ENCODE peak calls at places on chromosomes 2 and 18, in six cellular contexts. One of them, this sample, is unnamed.

GRCh38 chr18:12403601-12404506 is 3.9 kb upstream of the PRELID3A start:
- DNase-seq in H1: no peak
- DNase-seq in neuronal stem cell: no peak
- DNase-seq in H9: no peak
- DNase-seq in trophoblast cell: peak; percentile 84
- DNase-seq in mesenchymal stem cell: peak; percentile 89
- DNase-seq in this sample: peak; percentile 91

GRCh38 chr2:238947920-238948710 is 100.2 kb downstream of the TWIST2 start:
- DNase-seq in H1: peak; percentile 45
- DNase-seq in neuronal stem cell: no peak
- DNase-seq in H9: peak; percentile 49
- DNase-seq in trophoblast cell: no peak
- DNase-seq in mesenchymal stem cell: peak; percentile 88
- DNase-seq in this sample: peak; percentile 97

GRCh38 chr2:199329466-199329865 is 128.3 kb downstream of the SATB2 start:
- DNase-seq in H1: no peak
- DNase-seq in neuronal stem cell: no peak
- DNase-seq in H9: no peak
- DNase-seq in trophoblast cell: no peak
- DNase-seq in mesenchymal stem cell: no peak
- DNase-seq in this sample: peak; percentile 71

GRCh38 chr2:55519908-55520885 is 679 bp downstream of the CFAP36 start:
- DNase-seq in H1: no peak
- DNase-seq in neuronal stem cell: peak; percentile 15
- DNase-seq in H9: no peak
- DNase-seq in trophoblast cell: peak; percentile 36
- DNase-seq in mesenchymal stem cell: peak; percentile 24
- DNase-seq in this sample: peak; percentile 25

GRCh38 chr2:21008014-21008789 is 35.7 kb downstream of the APOB start:
- DNase-seq in H1: no peak
- DNase-seq in neuronal stem cell: no peak
- DNase-seq in H9: no peak
- DNase-seq in trophoblast cell: peak; percentile 23
- DNase-seq in mesenchymal stem cell: no peak
- DNase-seq in this sample: no peak

GRCh38 chr2:85503168-85503610 is 35.8 kb upstream of the MAT2A start:
- DNase-seq in H1: no peak
- DNase-seq in neuronal stem cell: no peak
- DNase-seq in H9: no peak
- DNase-seq in trophoblast cell: no peak
- DNase-seq in mesenchymal stem cell: no peak
- DNase-seq in this sample: no peak

GRCh38 chr2:218745559-218746469 is 35.2 kb downstream of the TTLL4 start:
- DNase-seq in H1: no peak
- DNase-seq in neuronal stem cell: no peak
- DNase-seq in H9: no peak
- DNase-seq in trophoblast cell: no peak
- DNase-seq in mesenchymal stem cell: no peak
- DNase-seq in this sample: peak; percentile 65

GRCh38 chr2:195356920-195357440 is 300.0 kb upstream of the SLC39A10 start:
- DNase-seq in H1: no peak
- DNase-seq in neuronal stem cell: no peak
- DNase-seq in H9: no peak
- DNase-seq in trophoblast cell: peak; percentile 78
- DNase-seq in mesenchymal stem cell: no peak
- DNase-seq in this sample: no peak

GRCh38 chr18:38422216-38422615 is 856.6 kb upstream of the CELF4 start:
- DNase-seq in H1: no peak
- DNase-seq in neuronal stem cell: no peak
- DNase-seq in H9: no peak
- DNase-seq in trophoblast cell: no peak
- DNase-seq in mesenchymal stem cell: no peak
- DNase-seq in this sample: no peak

GRCh38 chr2:32768387-32769174 is 140.7 kb downstream of the TTC27 start:
- DNase-seq in H1: no peak
- DNase-seq in neuronal stem cell: no peak
- DNase-seq in H9: no peak
- DNase-seq in trophoblast cell: no peak
- DNase-seq in mesenchymal stem cell: no peak
- DNase-seq in this sample: no peak

GRCh38 chr2:219541611-219542180 is 1.9 kb downstream of the CHPF start:
- DNase-seq in H1: peak; percentile 98
- DNase-seq in neuronal stem cell: peak; percentile 78
- DNase-seq in H9: peak; percentile 95
- DNase-seq in trophoblast cell: peak; percentile 96
- DNase-seq in mesenchymal stem cell: peak; percentile 74
- DNase-seq in this sample: peak; percentile 56

GRCh38 chr2:96258393-96259022 is 7.3 kb downstream of the TMEM127 start:
- DNase-seq in H1: no peak
- DNase-seq in neuronal stem cell: no peak
- DNase-seq in H9: no peak
- DNase-seq in trophoblast cell: no peak
- DNase-seq in mesenchymal stem cell: no peak
- DNase-seq in this sample: no peak

GRCh38 chr2:109057686-109058085 is 68.7 kb upstream of the EDAR start:
- DNase-seq in H1: no peak
- DNase-seq in neuronal stem cell: no peak
- DNase-seq in H9: no peak
- DNase-seq in trophoblast cell: no peak
- DNase-seq in mesenchymal stem cell: no peak
- DNase-seq in this sample: no peak

GRCh38 chr18:33577688-33578370 is at the start of gene ASXL3:
- DNase-seq in H1: peak; percentile 57
- DNase-seq in neuronal stem cell: peak; percentile 54
- DNase-seq in H9: peak; percentile 40
- DNase-seq in trophoblast cell: peak; percentile 10
- DNase-seq in mesenchymal stem cell: peak; percentile 52
- DNase-seq in this sample: no peak

GRCh38 chr2:111708478-111708877 is 175.5 kb downstream of the ANAPC1 start:
- DNase-seq in H1: no peak
- DNase-seq in neuronal stem cell: no peak
- DNase-seq in H9: no peak
- DNase-seq in trophoblast cell: peak; percentile 26
- DNase-seq in mesenchymal stem cell: no peak
- DNase-seq in this sample: no peak

GRCh38 chr2:24972315-24972958 is 682 bp upstream of the DNAJC27 start:
- DNase-seq in H1: no peak
- DNase-seq in neuronal stem cell: peak; percentile 17
- DNase-seq in H9: no peak
- DNase-seq in trophoblast cell: peak; percentile 39
- DNase-seq in mesenchymal stem cell: peak; percentile 59
- DNase-seq in this sample: no peak

GRCh38 chr18:12391487-12392136 is 14.6 kb upstream of the AFG3L2 start:
- DNase-seq in H1: no peak
- DNase-seq in neuronal stem cell: peak; percentile 36
- DNase-seq in H9: no peak
- DNase-seq in trophoblast cell: peak; percentile 80
- DNase-seq in mesenchymal stem cell: peak; percentile 76
- DNase-seq in this sample: peak; percentile 75

GRCh38 chr2:37398990-37399389 is 54.6 kb downstream of the QPCT start:
- DNase-seq in H1: no peak
- DNase-seq in neuronal stem cell: no peak
- DNase-seq in H9: no peak
- DNase-seq in trophoblast cell: no peak
- DNase-seq in mesenchymal stem cell: no peak
- DNase-seq in this sample: no peak

GRCh38 chr2:175175896-175176295 is 5.6 kb downstream of the ATP5MC3 start:
- DNase-seq in H1: no peak
- DNase-seq in neuronal stem cell: no peak
- DNase-seq in H9: no peak
- DNase-seq in trophoblast cell: no peak
- DNase-seq in mesenchymal stem cell: no peak
- DNase-seq in this sample: peak; percentile 65

GRCh38 chr2:211631503-211631902 is 907.1 kb downstream of the ERBB4 start:
- DNase-seq in H1: no peak
- DNase-seq in neuronal stem cell: no peak
- DNase-seq in H9: no peak
- DNase-seq in trophoblast cell: no peak
- DNase-seq in mesenchymal stem cell: no peak
- DNase-seq in this sample: no peak
- H3K14ac ChIP-seq in H1: no peak overlapping the region
- H3K14ac ChIP-seq in neuronal stem cell: no peak overlapping the region
- H3K14ac ChIP-seq in H9: no peak overlapping the region
- H3K14ac ChIP-seq in trophoblast cell: no peak overlapping the region
- H3K14ac ChIP-seq in mesenchymal stem cell: no peak overlapping the region
- H3K14ac ChIP-seq in this sample: no peak overlapping the region

DNA sequence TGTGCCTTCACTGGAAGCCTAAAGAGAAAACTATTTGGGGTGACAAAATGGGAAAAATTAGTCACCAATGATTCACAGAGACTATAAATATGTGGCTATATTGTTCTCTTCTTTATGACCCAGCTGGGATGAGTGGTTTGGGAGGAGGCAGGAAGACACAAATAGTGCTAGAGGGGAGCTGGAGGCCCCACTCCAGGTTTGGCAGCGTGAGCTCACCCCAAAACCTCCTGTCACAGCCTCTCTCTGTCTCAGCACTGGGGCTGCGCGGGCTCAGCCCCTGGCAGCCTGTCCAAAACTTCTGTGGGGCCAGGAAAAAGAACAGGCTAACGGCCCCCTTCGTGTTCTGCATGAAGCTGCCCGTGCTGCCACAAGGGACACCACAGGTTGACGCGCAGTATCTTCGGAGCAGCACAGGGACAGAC is 73.2 kb upstream of the LCLAT1 start:
- DNase-seq in H1: no peak
- DNase-seq in neuronal stem cell: no peak
- DNase-seq in H9: peak; percentile 39
- DNase-seq in trophoblast cell: no peak
- DNase-seq in mesenchymal stem cell: peak; percentile 79
- DNase-seq in this sample: peak; percentile 89
- H3K9ac ChIP-seq in H1: no peak overlapping the region
- H3K9ac ChIP-seq in neuronal stem cell: no peak overlapping the region
- H3K9ac ChIP-seq in H9: no peak overlapping the region
- H3K9ac ChIP-seq in trophoblast cell: no peak overlapping the region
- H3K9ac ChIP-seq in mesenchymal stem cell: peak overlapping the region; percentile 48
- H3K9ac ChIP-seq in this sample: peak overlapping the region; percentile 0

GRCh38 chr2:241315879-241316700 is at the start of gene SEPTIN2:
- DNase-seq in H1: peak; percentile 99
- DNase-seq in neuronal stem cell: no peak
- DNase-seq in H9: no peak
- DNase-seq in trophoblast cell: peak; percentile 51
- DNase-seq in mesenchymal stem cell: peak; percentile 77
- DNase-seq in this sample: peak; percentile 28
- H2BK5ac ChIP-seq in H1: peak within 1 kb of the TSS; percentile 100
- H2BK5ac ChIP-seq in neuronal stem cell: peak within 1 kb of the TSS; percentile 79
- H2BK5ac ChIP-seq in H9: peak within 1 kb of the TSS; percentile 81
- H2BK5ac ChIP-seq in trophoblast cell: peak within 1 kb of the TSS; percentile 96
- H2BK5ac ChIP-seq in mesenchymal stem cell: peak within 1 kb of the TSS; percentile 100
- H2BK5ac ChIP-seq in this sample: peak within 1 kb of the TSS; percentile 99

GRCh38 chr2:62347563-62348270 is 151.8 kb downstream of the B3GNT2 start:
- DNase-seq in H1: no peak
- DNase-seq in neuronal stem cell: no peak
- DNase-seq in H9: no peak
- DNase-seq in trophoblast cell: no peak
- DNase-seq in mesenchymal stem cell: no peak
- DNase-seq in this sample: no peak
- H3K14ac ChIP-seq in H1: no peak overlapping the region
- H3K14ac ChIP-seq in neuronal stem cell: no peak overlapping the region
- H3K14ac ChIP-seq in H9: no peak overlapping the region
- H3K14ac ChIP-seq in trophoblast cell: no peak overlapping the region
- H3K14ac ChIP-seq in mesenchymal stem cell: no peak overlapping the region
- H3K14ac ChIP-seq in this sample: no peak overlapping the region

GRCh38 chr2:176412136-176412535 is 142.9 kb downstream of the MTX2 start:
- DNase-seq in H1: no peak
- DNase-seq in neuronal stem cell: no peak
- DNase-seq in H9: no peak
- DNase-seq in trophoblast cell: no peak
- DNase-seq in mesenchymal stem cell: no peak
- DNase-seq in this sample: no peak

GRCh38 chr2:176415156-176415870 is 146.1 kb downstream of the MTX2 start:
- DNase-seq in H1: no peak
- DNase-seq in neuronal stem cell: no peak
- DNase-seq in H9: no peak
- DNase-seq in trophoblast cell: no peak
- DNase-seq in mesenchymal stem cell: no peak
- DNase-seq in this sample: no peak

GRCh38 chr2:176413786-176414185 is 144.5 kb downstream of the MTX2 start:
- DNase-seq in H1: no peak
- DNase-seq in neuronal stem cell: no peak
- DNase-seq in H9: no peak
- DNase-seq in trophoblast cell: no peak
- DNase-seq in mesenchymal stem cell: no peak
- DNase-seq in this sample: no peak

GRCh38 chr2:176415946-176416499 is 146.8 kb downstream of the MTX2 start:
- DNase-seq in H1: no peak
- DNase-seq in neuronal stem cell: no peak
- DNase-seq in H9: no peak
- DNase-seq in trophoblast cell: no peak
- DNase-seq in mesenchymal stem cell: no peak
- DNase-seq in this sample: no peak

DNA sequence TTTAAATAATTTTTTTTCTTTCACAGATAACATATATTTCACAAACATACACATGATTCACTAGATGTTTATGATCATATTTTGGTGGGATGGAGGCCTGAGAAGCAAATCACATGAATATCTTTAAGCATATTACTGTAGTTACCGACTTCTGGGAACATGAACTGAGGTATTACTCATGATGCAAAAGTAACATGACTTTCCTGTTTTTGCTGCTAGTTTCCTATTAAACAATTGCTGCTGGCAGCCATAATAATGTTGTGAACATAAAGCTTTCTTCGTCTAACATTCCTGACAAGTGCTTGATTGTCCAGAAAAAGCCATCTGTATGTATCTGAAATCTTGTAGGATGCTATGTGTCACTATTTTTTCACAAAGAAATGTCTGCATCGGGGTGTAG is 145.4 kb downstream of the MTX2 start:
- DNase-seq in H1: no peak
- DNase-seq in neuronal stem cell: no peak
- DNase-seq in H9: no peak
- DNase-seq in trophoblast cell: peak; percentile 4
- DNase-seq in mesenchymal stem cell: no peak
- DNase-seq in this sample: peak; percentile 19
- H3K9ac ChIP-seq in H1: no peak overlapping the region
- H3K9ac ChIP-seq in neuronal stem cell: no peak overlapping the region
- H3K9ac ChIP-seq in H9: no peak overlapping the region
- H3K9ac ChIP-seq in trophoblast cell: no peak overlapping the region
- H3K9ac ChIP-seq in mesenchymal stem cell: no peak overlapping the region
- H3K9ac ChIP-seq in this sample: no peak overlapping the region

This sample was measured in IMR-90.